ENCODE peak calls at places on chromosome 19, in six cellular contexts. P, B, C, D, S and Q are unnamed samples.

GRCh38 chr19:37519890-37520289 is 13.2 kb downstream of the ZNF793 start:
- DNase-seq in P (no peak), B (peak; percentile 88), C (no peak), D (no peak), S (no peak), Q (no peak)

GRCh38 chr19:18223860-18224524 is 2.2 kb downstream of the PDE4C start:
- DNase-seq in P (no peak), B (peak; percentile 30), C (no peak), D (no peak), S (peak; percentile 13), Q (no peak)

GRCh38 chr19:10549733-10550132 is 6.0 kb downstream of the ATG4D start:
- DNase-seq in P (no peak), B (no peak), C (no peak), D (no peak), S (no peak), Q (no peak)

GRCh38 chr19:1223018-1223855 is 14.6 kb downstream of the CBARP start:
- DNase-seq in P (no peak), B (peak; percentile 55), C (no peak), D (no peak), S (peak; percentile 12), Q (no peak)

GRCh38 chr19:35046461-35046860 is 4.9 kb downstream of the HPN start:
- DNase-seq in P (no peak), B (no peak), C (no peak), D (no peak), S (no peak), Q (no peak)

GRCh38 chr19:41993612-41994483 is at the start of gene ATP1A3:
- DNase-seq in P (no peak), B (peak; percentile 39), C (peak; percentile 42), D (no peak), S (peak; percentile 51), Q (peak; percentile 37)

GRCh38 chr19:5138606-5139594 is 170.0 kb downstream of the KDM4B start:
- DNase-seq in P (peak; percentile 91), B (peak; percentile 93), C (no peak), D (no peak), S (peak; percentile 97), Q (no peak)

GRCh38 chr19:49151339-49152217 is 3.6 kb downstream of the HRC start:
- DNase-seq in P (no peak), B (peak; percentile 62), C (no peak), D (no peak), S (peak; percentile 24), Q (no peak)

GRCh38 chr19:13843104-13843921 is 33.6 kb upstream of the NANOS3 start:
- DNase-seq in P (peak; percentile 84), B (peak; percentile 97), C (no peak), D (no peak), S (no peak), Q (no peak)

GRCh38 chr19:47698631-47699359 is 14.4 kb upstream of the EHD2 start:
- DNase-seq in P (no peak), B (no peak), C (no peak), D (no peak), S (no peak), Q (no peak)